ENCODE peak calls at places on chromosome 6, in nine cellular contexts. O is ovary; U is colonic mucosa; E is cardiac muscle cell; V is CD8-positive, alpha-beta memory T cell; B is DND-41; A is endodermal cell; P is spleen; F is AG04450. X is an unnamed sample.

GRCh38 chr6:25278557-25278913 is 639 bp upstream of the CARMIL1 start:
- DNase-seq in U (peak), F (no peak), V (no peak), E (peak), A (no peak), B (no peak), O (no peak), P (no peak), X (no peak)

GRCh38 chr6:169189227-169189626 is 64.4 kb downstream of the THBS2 start:
- DNase-seq in O (no peak), B (no peak), P (no peak), E (no peak), U (no peak), F (no peak), A (no peak), V (no peak), X (no peak)

GRCh38 chr6:21922086-21922485 is 328.5 kb downstream of the SOX4 start:
- DNase-seq in E (no peak), F (no peak), O (no peak), A (no peak), U (no peak), V (no peak), B (no peak), P (no peak), X (no peak)

GRCh38 chr6:13013681-13014550 is 297.3 kb downstream of the PHACTR1 start:
- DNase-seq in E (no peak), O (no peak), B (no peak), U (no peak), P (peak), V (no peak), F (no peak), A (peak), X (no peak)

GRCh38 chr6:148358196-148358785 is 15.7 kb downstream of the SASH1 start:
- DNase-seq in B (no peak), E (no peak), U (peak), V (no peak), A (no peak), P (no peak), F (peak), O (peak), X (peak)

GRCh38 chr6:84848960-84849359 is 84.6 kb upstream of the TBX18 start:
- DNase-seq in U (no peak), A (no peak), F (no peak), O (no peak), V (no peak), P (no peak), B (no peak), E (no peak), X (no peak)

GRCh38 chr6:107082045-107082444 is 33.3 kb downstream of the BEND3 start:
- DNase-seq in V (no peak), F (no peak), B (no peak), O (no peak), U (no peak), A (peak), P (no peak), E (peak), X (no peak)

GRCh38 chr6:148851683-148852556 is 105.1 kb downstream of the UST start:
- DNase-seq in U (no peak), E (no peak), V (no peak), P (no peak), O (no peak), B (no peak), F (no peak), A (peak), X (no peak)

GRCh38 chr6:117506180-117506835 is 23.8 kb downstream of the DCBLD1 start:
- DNase-seq in P (no peak), A (no peak), O (no peak), E (no peak), U (no peak), F (no peak), V (no peak), B (no peak), X (no peak)

GRCh38 chr6:42390228-42390934 is 61.3 kb downstream of the TRERF1 start:
- DNase-seq in B (peak), F (no peak), E (no peak), A (no peak), P (no peak), V (peak), U (no peak), O (no peak), X (no peak)

GRCh38 chr6:43076928-43077809 is 1.1 kb downstream of the PTK7 start:
- DNase-seq in E (peak), B (peak), P (no peak), U (peak), O (peak), V (no peak), F (no peak), A (peak), X (no peak)

GRCh38 chr6:160101262-160102205 is 20.1 kb upstream of the SLC22A1 start:
- DNase-seq in F (no peak), B (no peak), A (no peak), U (no peak), V (no peak), E (no peak), O (no peak), P (peak), X (no peak)

GRCh38 chr6:157322792-157323113 is 566 bp downstream of the TMEM242 start:
- DNase-seq in P (no peak), O (no peak), F (no peak), U (no peak), A (no peak), B (no peak), V (no peak), E (no peak), X (no peak)

GRCh38 chr6:163427498-163428254 is 13.2 kb downstream of the QKI start:
- DNase-seq in E (no peak), B (no peak), O (no peak), A (no peak), F (peak), U (no peak), V (no peak), P (no peak), X (no peak)

GRCh38 chr6:47353822-47354221 is 44.1 kb upstream of the TNFRSF21 start:
- DNase-seq in U (no peak), P (no peak), V (no peak), O (no peak), E (no peak), F (no peak), A (no peak), B (no peak), X (no peak)

GRCh38 chr6:31079656-31080261 is 32.6 kb downstream of the C6orf15 start:
- DNase-seq in O (peak), V (peak), E (peak), P (peak), U (peak), B (peak), A (peak), F (peak), X (peak)

GRCh38 chr6:15331143-15331542 is 85.3 kb downstream of the JARID2 start:
- DNase-seq in P (no peak), F (no peak), E (no peak), V (no peak), U (no peak), O (no peak), A (no peak), B (no peak), X (no peak)

GRCh38 chr6:38818691-38819090 is 103.6 kb downstream of the DNAH8 start:
- DNase-seq in O (no peak), V (no peak), P (no peak), F (no peak), E (no peak), A (no peak), U (no peak), B (no peak), X (no peak)

GRCh38 chr6:95365454-95365853 is 211.9 kb upstream of the MANEA start:
- DNase-seq in V (no peak), U (no peak), P (no peak), F (no peak), A (peak), E (no peak), O (no peak), B (no peak), X (no peak)

GRCh38 chr6:106510090-106510970 is 119.0 kb downstream of the RTN4IP1 start:
- DNase-seq in A (peak), B (peak), O (peak), U (peak), V (peak), E (peak), P (peak), F (no peak), X (peak)

GRCh38 chr6:157314705-157315321 is 8.5 kb downstream of the TMEM242 start:
- DNase-seq in B (peak), F (peak), A (no peak), O (no peak), U (no peak), V (no peak), P (no peak), E (peak), X (peak)

GRCh38 chr6:170385506-170385905 is 78.9 kb downstream of the FAM120B start:
- DNase-seq in O (no peak), U (no peak), V (no peak), P (no peak), F (no peak), E (no peak), A (no peak), B (no peak), X (no peak)

GRCh38 chr6:27865952-27866369 is 46.2 kb downstream of the OR2B2 start:
- DNase-seq in B (peak), U (peak), V (peak), P (peak), F (no peak), E (peak), A (peak), O (no peak), X (peak)

GRCh38 chr6:44264154-44265002 is 973 bp downstream of the NFKBIE start:
- DNase-seq in B (peak), A (no peak), F (no peak), P (peak), V (peak), O (no peak), E (no peak), U (peak), X (peak)

GRCh38 chr6:16778521-16778920 is 17.3 kb upstream of the ATXN1 start:
- DNase-seq in B (no peak), O (no peak), U (no peak), V (no peak), E (no peak), F (no peak), A (no peak), P (no peak), X (no peak)

DNA sequence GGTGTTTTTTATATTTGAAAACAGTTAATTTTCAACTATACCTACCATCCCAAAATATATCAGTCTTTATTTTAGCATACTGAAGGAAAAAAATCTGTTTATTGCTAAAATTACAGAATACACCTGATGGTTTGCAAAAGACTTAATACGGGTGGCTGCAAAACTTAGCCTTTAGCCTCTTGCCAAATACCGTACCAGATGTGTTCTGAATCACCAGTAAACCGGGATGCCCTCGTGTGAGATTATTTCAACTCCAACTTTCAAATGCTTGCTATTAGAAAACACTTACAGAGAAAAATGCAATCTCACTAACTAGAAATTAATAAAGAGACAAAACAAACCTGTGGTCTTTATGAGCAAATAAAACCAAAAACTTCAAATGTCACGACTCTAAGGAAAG is 36.0 kb downstream of the REV3L start:
- DNase-seq in U (no peak), P (no peak), F (no peak), A (no peak), E (no peak), O (no peak), B (no peak), V (no peak), X (no peak)
- H3K27ac ChIP-seq in U (no peak), P (no peak), F (no peak), A (no peak), E (no peak), O (no peak), B (no peak), V (no peak), X (no peak)

DNA sequence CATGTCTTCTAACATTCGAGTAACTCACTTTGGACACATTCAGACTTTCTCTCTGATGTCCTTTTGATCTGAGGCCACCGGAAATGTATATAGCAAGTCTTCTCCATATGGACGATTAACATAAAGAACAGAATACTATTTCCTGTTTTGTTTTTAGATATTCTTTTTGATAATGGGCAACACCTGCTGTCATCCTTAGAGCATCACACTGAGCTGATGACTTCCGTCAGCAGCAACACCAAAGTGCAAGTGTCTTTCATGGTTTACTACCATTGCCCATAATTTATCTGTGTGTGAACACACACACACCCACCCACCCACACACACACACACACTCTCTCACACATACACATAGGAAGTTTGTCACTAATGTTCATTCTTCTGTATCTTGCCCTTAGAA is 112.7 kb upstream of the SIM1 start:
- DNase-seq in O (no peak), B (no peak), P (no peak), A (no peak), F (no peak), U (no peak), V (no peak), E (no peak), X (no peak)
- H3K27ac ChIP-seq in O (no peak), B (no peak), P (no peak), A (no peak), F (no peak), U (no peak), V (no peak), E (no peak), X (no peak)

GRCh38 chr6:7580537-7580926 is 9.5 kb upstream of the SNRNP48 start:
- DNase-seq in O (no peak), A (no peak), U (no peak), B (no peak), P (no peak), V (no peak), E (no peak), F (no peak), X (no peak)
- H3K27ac ChIP-seq in O (no peak), A (no peak), U (no peak), B (no peak), P (no peak), V (no peak), E (no peak), F (no peak), X (no peak)

DNA sequence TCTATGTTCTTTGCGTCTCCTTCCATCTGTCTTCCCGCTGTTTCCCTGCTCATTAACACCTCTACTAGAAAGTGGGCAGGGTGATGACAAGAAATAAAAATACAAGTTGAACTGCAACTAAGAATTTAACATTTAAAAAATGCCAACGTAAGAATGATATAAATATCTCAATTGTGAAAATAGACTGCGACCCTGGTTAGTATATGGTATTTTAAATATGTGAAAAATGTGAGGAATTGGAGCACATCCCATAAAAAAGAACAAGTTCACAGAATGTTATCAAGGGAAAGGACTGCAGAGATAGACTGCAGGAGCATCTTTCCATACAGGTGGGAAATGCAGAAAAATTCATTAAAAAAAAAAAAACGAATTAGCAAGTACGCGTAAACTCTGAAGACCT is 157.5 kb upstream of the PDE7B start:
- DNase-seq in F (no peak), O (no peak), V (no peak), U (no peak), E (no peak), A (no peak), P (no peak), B (no peak), X (no peak)
- H3K27ac ChIP-seq in F (no peak), O (no peak), V (no peak), U (no peak), E (no peak), A (no peak), P (no peak), B (no peak), X (no peak)

GRCh38 chr6:122578961-122579360 is 31.2 kb upstream of the PKIB start:
- DNase-seq in A (no peak), P (no peak), F (no peak), E (no peak), V (no peak), U (no peak), O (no peak), B (no peak), X (no peak)

GRCh38 chr6:122576888-122577287 is 33.3 kb upstream of the PKIB start:
- DNase-seq in E (no peak), P (no peak), F (no peak), U (no peak), V (no peak), B (no peak), A (no peak), O (no peak), X (no peak)

DNA sequence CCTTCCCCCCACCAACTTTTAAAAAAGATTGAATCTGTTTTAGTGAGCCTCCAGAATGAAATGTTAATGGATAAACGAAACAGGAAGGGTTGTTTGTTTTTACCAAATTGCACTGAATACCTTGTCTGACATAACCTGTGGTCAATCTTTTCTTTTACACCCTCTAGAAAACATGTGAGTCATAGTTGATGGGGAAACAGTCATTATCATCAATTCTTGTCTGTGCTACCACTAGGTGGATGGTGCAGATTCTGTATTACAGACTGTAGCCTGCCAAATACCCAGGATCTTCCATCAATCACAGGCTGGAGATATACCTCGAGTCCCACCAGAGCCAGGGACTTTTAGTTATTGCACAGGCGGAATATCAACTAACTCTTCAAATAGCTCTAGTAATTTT is 29.5 kb upstream of the PKIB start:
- DNase-seq in O (no peak), B (no peak), P (no peak), U (no peak), E (no peak), V (no peak), A (no peak), F (no peak), X (no peak)
- H3K27ac ChIP-seq in O (no peak), B (no peak), P (no peak), U (no peak), E (no peak), V (no peak), A (no peak), F (no peak), X (no peak)

GRCh38 chr6:67629268-67629667 is 1005.8 kb upstream of the ADGRB3 start:
- DNase-seq in A (no peak), U (no peak), E (no peak), P (no peak), F (no peak), V (no peak), O (no peak), B (no peak), X (no peak)
- H3K27ac ChIP-seq in A (no peak), U (no peak), E (no peak), P (no peak), F (no peak), V (no peak), O (no peak), B (no peak), X (no peak)

GRCh38 chr6:81557811-81558210 is 194.7 kb downstream of the TENT5A start:
- DNase-seq in V (no peak), O (no peak), F (no peak), P (no peak), U (no peak), A (no peak), B (no peak), E (no peak), X (no peak)

GRCh38 chr6:81562169-81562568 is 190.3 kb downstream of the TENT5A start:
- DNase-seq in E (peak), F (peak), A (no peak), B (no peak), V (no peak), O (no peak), U (peak), P (no peak), X (no peak)

GRCh38 chr6:81561731-81562130 is 190.8 kb downstream of the TENT5A start:
- DNase-seq in A (no peak), F (no peak), O (no peak), U (no peak), V (no peak), B (no peak), P (no peak), E (no peak), X (no peak)

GRCh38 chr6:81565071-81565470 is 187.4 kb downstream of the TENT5A start:
- DNase-seq in P (no peak), A (no peak), V (no peak), U (no peak), B (no peak), F (no peak), O (no peak), E (no peak), X (no peak)

DNA sequence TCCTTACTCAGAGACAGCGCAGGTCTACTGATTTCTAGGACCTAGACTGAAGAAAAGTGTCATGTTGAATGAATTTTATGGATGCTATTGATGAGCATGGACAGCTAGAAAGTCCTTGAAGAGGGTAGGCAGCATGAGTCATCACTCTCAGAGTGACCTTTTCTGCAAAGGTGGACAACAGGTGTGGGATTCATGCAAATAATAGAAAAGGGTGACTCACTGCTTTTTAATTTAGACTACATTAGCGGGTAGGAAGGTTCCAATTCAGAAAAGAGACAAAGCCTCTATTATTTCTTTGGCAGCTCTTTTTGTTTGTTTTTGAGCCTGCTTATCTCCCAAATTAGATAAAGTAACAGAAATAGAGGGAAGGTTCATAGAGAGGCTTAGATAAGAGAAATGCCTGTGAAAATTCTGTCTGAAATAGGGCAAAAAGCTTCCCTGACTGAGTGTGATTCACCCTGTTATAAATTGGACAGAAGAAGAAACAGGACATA is 191.4 kb downstream of the TENT5A start:
- DNase-seq in O (no peak), A (no peak), B (no peak), U (no peak), F (no peak), E (no peak), P (no peak), V (no peak), X (no peak)
- H3K27ac ChIP-seq in O (no peak), A (no peak), B (no peak), U (no peak), F (no peak), E (no peak), P (no peak), V (no peak), X (no peak)